ENCODE peak calls at places on chromosomes 6 and 20, in seven cellular contexts. B is aorta, W is uterus, K is left ventricle myocardium inferior, E is AG04450, V is fibroblast of lung, D is sigmoid colon. I is an unnamed sample.

GRCh38 chr6:39409889-39410288 is 87.4 kb upstream of the KCNK16 start:
- DNase-seq in V (no peak), D (no peak), B (no peak), W (no peak), E (no peak), K (no peak), I (no peak)

GRCh38 chr20:62063601-62063980 is 2.1 kb downstream of the TAF4 start:
- DNase-seq in V (peak; percentile 35), K (no peak), W (no peak), E (no peak), D (no peak), B (no peak), I (no peak)

GRCh38 chr6:87718662-87719433 is 16.8 kb upstream of the AKIRIN2 start:
- DNase-seq in V (peak; percentile 43), E (no peak), D (no peak), K (no peak), B (no peak), W (no peak), I (no peak)

GRCh38 chr6:34468378-34468892 is 2.6 kb downstream of the PACSIN1 start:
- DNase-seq in D (no peak), W (no peak), K (no peak), V (no peak), E (no peak), B (no peak), I (no peak)

GRCh38 chr6:11161031-11161966 is 49.8 kb upstream of the ERVFRD-1 start:
- DNase-seq in W (no peak), E (no peak), V (no peak), K (no peak), B (no peak), D (no peak), I (peak; percentile 52)

GRCh38 chr6:63403725-63404124 is 83.9 kb upstream of the LGSN start:
- DNase-seq in K (no peak), D (no peak), V (no peak), W (no peak), E (no peak), B (no peak), I (no peak)

GRCh38 chr20:46757135-46757534 is 47.7 kb downstream of the SLC2A10 start:
- DNase-seq in V (no peak), D (no peak), K (no peak), W (no peak), B (no peak), E (no peak), I (no peak)

GRCh38 chr20:5183731-5184474 is 57.1 kb downstream of the CDS2 start:
- DNase-seq in D (no peak), V (no peak), W (no peak), B (no peak), K (no peak), E (no peak), I (no peak)

GRCh38 chr20:48733296-48733790 is 94.5 kb downstream of the PREX1 start:
- DNase-seq in D (no peak), E (no peak), V (no peak), B (no peak), K (no peak), W (no peak), I (peak; percentile 36)

GRCh38 chr6:73460044-73460443 is 1.5 kb upstream of the MTO1 start:
- DNase-seq in D (no peak), E (no peak), W (no peak), B (no peak), V (no peak), K (no peak), I (no peak)

GRCh38 chr6:144953552-144954240 is 668.6 kb downstream of the UTRN start:
- DNase-seq in W (no peak), E (no peak), D (no peak), V (no peak), B (no peak), K (no peak), I (peak; percentile 48)

GRCh38 chr6:140078552-140079126 is 704.2 kb upstream of the CITED2 start:
- DNase-seq in K (no peak), V (peak; percentile 96), E (peak; percentile 66), W (peak; percentile 34), D (no peak), B (no peak), I (peak; percentile 6)

GRCh38 chr20:53884859-53885654 is 185.3 kb downstream of the BCAS1 start:
- DNase-seq in D (no peak), V (no peak), K (no peak), E (no peak), B (no peak), W (no peak), I (no peak)

GRCh38 chr6:94894300-94894699 is 683.0 kb upstream of the MANEA start:
- DNase-seq in W (no peak), D (no peak), E (no peak), B (no peak), K (no peak), V (no peak), I (no peak)
- H3K27me3 ChIP-seq in W (no peaks in the 10 kb centered on the region), D (no peaks in the 10 kb centered on the region), E (no peaks in the 10 kb centered on the region), B (no peaks in the 10 kb centered on the region), K (no peaks in the 10 kb centered on the region), V (no peaks in the 10 kb centered on the region), I (no peaks in the 10 kb centered on the region)

GRCh38 chr6:50842861-50843384 is 24.3 kb downstream of the TFAP2B start:
- DNase-seq in D (no peak), V (no peak), E (no peak), K (no peak), B (no peak), W (no peak), I (no peak)

GRCh38 chr6:50843842-50844241 is 25.2 kb downstream of the TFAP2B start:
- DNase-seq in B (no peak), E (no peak), V (no peak), K (no peak), W (no peak), D (no peak), I (peak; percentile 35)

GRCh38 chr6:50840814-50841192 is 22.1 kb downstream of the TFAP2B start:
- DNase-seq in B (no peak), E (no peak), D (no peak), V (no peak), W (no peak), K (no peak), I (no peak)

GRCh38 chr6:50840112-50840813 is 21.6 kb downstream of the TFAP2B start:
- DNase-seq in E (no peak), D (no peak), V (no peak), K (no peak), W (no peak), B (no peak), I (no peak)

DNA sequence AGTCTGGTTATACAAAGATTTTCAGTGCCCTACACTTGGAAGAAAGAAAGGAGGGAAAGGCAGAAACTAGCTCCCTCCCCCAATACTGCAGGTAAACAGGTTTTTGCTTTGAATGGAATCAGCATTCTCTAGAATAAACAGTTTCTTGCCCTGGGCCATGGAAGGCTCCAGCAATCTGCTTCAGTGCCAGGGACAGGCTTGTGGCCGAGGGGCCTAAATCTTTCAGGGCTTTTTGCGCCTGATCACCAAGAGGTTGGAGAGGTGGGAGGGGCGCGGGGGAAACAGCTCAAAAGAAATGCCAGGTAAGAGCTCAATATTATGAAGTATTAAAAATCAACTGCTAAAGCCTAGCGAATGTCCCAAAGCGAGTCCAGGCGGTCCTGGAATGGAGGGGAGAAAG is 23.8 kb downstream of the TFAP2B start:
- DNase-seq in D (no peak), W (no peak), E (no peak), B (no peak), V (no peak), K (no peak), I (no peak)
- H3K27me3 ChIP-seq in D (peaks cover 41% of the 10 kb centered on the region), W (no peaks in the 10 kb centered on the region), E (peaks cover 18% of the 10 kb centered on the region), B (no peaks in the 10 kb centered on the region), V (peaks cover 7% of the 10 kb centered on the region), K (peaks cover 100% of the 10 kb centered on the region), I (peaks cover 16% of the 10 kb centered on the region)

DNA sequence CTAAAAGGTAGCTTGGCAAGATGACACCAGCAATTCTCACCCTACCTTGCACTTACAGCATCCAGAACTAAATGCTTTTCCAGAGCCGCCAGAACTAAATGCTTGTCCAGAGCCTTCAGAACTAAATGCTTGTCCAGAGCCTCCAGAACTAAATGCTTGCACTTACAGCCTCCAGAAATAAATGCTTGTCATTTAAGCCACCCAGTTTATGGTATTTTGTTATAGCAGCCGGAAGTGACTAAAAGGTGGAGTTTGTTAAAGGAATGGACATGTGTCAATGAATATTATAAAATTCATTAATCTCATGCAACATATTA is 133.5 kb downstream of the GPX5 start:
- DNase-seq in B (no peak), D (no peak), W (no peak), K (no peak), E (no peak), V (no peak), I (no peak)
- H3K27me3 ChIP-seq in B (no peaks in the 10 kb centered on the region), D (no peaks in the 10 kb centered on the region), W (no peaks in the 10 kb centered on the region), K (peaks cover 99% of the 10 kb centered on the region), E (peaks cover 9% of the 10 kb centered on the region), V (no peaks in the 10 kb centered on the region), I (no peaks in the 10 kb centered on the region)

DNA sequence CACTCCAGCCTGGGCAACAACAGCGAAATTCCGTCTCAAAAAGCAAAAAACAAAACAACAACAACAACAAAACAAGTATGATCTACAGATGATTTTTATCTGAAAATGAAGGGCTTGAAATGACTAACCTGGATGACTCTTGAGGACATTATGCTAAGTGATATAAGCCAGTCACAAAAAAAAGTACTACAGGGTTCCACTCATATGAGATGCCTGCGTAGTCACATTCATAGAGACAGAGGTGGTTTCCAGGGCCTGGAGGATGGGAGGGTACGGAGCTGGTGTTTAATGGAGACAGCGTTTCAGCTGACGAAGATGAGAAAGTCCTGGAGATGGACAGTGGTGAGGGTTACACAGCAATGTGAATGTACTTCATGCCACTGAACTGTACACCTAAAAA is 8.3 kb upstream of the INSM1 start:
- DNase-seq in B (no peak), D (no peak), K (no peak), W (no peak), V (no peak), E (no peak), I (no peak)
- H3K27me3 ChIP-seq in B (no peaks in the 10 kb centered on the region), D (peaks cover 13% of the 10 kb centered on the region), K (peaks cover 50% of the 10 kb centered on the region), W (no peaks in the 10 kb centered on the region), V (peaks cover 37% of the 10 kb centered on the region), E (peaks cover 38% of the 10 kb centered on the region), I (peaks cover 19% of the 10 kb centered on the region)

DNA sequence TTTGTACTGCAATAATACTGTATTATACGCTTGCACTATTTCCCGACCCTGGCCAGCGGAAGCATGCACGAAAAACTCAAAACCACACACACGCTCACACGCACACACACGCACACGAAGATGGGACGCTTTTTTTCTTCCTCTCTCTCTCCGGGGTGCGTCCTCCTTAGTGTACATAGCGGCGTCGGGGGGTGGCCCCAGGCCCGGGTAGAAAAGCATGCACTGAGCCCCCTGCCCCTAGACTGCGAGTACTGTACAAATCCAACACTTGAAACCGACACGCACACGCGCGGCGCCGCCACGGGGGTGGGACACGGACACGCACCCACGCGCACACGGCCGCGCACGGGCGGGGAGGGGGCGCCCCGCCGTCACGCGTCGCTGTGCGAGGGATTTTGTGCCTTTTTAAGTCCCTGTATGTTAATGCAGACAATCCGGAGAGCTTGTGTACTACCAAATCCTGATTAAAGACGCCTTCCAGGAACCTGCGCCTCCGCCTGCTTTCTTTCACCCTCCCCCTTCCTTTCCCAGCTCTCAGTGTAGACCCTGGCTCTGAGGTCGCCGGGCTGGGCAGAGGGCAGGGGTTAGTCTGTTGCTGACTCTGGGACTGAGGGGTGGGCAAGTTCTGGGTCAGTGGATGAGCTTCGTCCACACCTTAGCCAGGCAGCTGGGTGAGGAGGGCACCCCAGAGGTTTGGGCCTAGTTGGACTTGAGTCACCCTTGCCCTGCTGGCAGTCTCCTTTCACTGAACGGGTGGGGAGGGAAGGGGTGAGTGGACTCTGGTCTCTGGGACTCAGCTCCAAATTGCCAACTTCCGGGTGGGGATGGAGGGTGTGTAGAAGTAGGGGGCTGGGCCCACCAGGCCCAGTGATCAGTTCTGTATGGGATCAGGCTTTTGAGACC is 21.6 kb upstream of the SLC22A7 start:
- DNase-seq in B (no peak), D (no peak), W (no peak), V (peak; percentile 16), E (no peak), K (no peak), I (no peak)
- H3K27me3 ChIP-seq in B (no peaks in the 10 kb centered on the region), D (no peaks in the 10 kb centered on the region), W (no peaks in the 10 kb centered on the region), V (peaks cover 33% of the 10 kb centered on the region), E (peaks cover 43% of the 10 kb centered on the region), K (peaks cover 55% of the 10 kb centered on the region), I (no peaks in the 10 kb centered on the region)

GRCh38 chr6:1613631-1614447 is 4.1 kb downstream of the FOXC1 start:
- DNase-seq in V (peak; percentile 20), D (no peak), K (no peak), E (no peak), W (no peak), B (peak; percentile 86), I (peak; percentile 68)
- H3K27me3 ChIP-seq in V (peaks cover 6% of the 10 kb centered on the region), D (peaks cover 56% of the 10 kb centered on the region), K (peaks cover 92% of the 10 kb centered on the region), E (peaks cover 7% of the 10 kb centered on the region), W (peaks cover 24% of the 10 kb centered on the region), B (no peaks in the 10 kb centered on the region), I (no peaks in the 10 kb centered on the region)